ENCODE peak calls at places on chromosomes 16 and 17, in ten cellular contexts. D is Calu3, P is right lobe of liver, X is astrocyte, M is fibroblast of pulmonary artery, A is endothelial cell, Q is HFF-Myc, N is neural progenitor cell, S is hepatocyte, H is GM10248. C is an unnamed sample.

GRCh38 chr17:29292992-29293889 is 707 bp downstream of the NUFIP2 start:
- DNase-seq in A (peak), X (peak), N (peak), S (peak), M (peak), P (peak), Q (no peak), D (peak), H (peak), C (peak)

GRCh38 chr16:15418206-15418605 is 16.2 kb upstream of the BMERB1 start:
- DNase-seq in A (no peak), P (no peak), Q (no peak), N (no peak), X (no peak), M (no peak), D (no peak), S (no peak), H (no peak), C (no peak)

GRCh38 chr17:57553991-57554825 is 190.9 kb downstream of the CCDC182 start:
- DNase-seq in X (peak), P (no peak), M (peak), N (peak), D (no peak), H (no peak), S (peak), Q (no peak), A (peak), C (no peak)

GRCh38 chr16:85402910-85403692 is 210.0 kb upstream of the GSE1 start:
- DNase-seq in N (no peak), A (peak), X (peak), Q (no peak), S (no peak), D (peak), M (peak), H (no peak), P (peak), C (peak)

GRCh38 chr17:16407911-16408588 is 7.3 kb upstream of the TRPV2 start:
- DNase-seq in D (peak), H (peak), X (peak), S (peak), N (peak), A (no peak), P (peak), M (peak), Q (no peak), C (no peak)

GRCh38 chr17:59366773-59367656 is 35.6 kb downstream of the YPEL2 start:
- DNase-seq in S (peak), P (peak), D (peak), N (no peak), H (no peak), X (peak), A (no peak), Q (no peak), M (peak), C (no peak)

GRCh38 chr16:28880955-28881354 is 2.7 kb downstream of the ATP2A1 start:
- DNase-seq in S (no peak), Q (no peak), H (no peak), P (no peak), X (no peak), D (no peak), A (no peak), N (no peak), M (no peak), C (no peak)

GRCh38 chr16:31436221-31437045 is 6.2 kb downstream of the ZNF843 start:
- DNase-seq in D (no peak), Q (no peak), S (no peak), A (no peak), X (no peak), M (no peak), N (no peak), H (no peak), P (no peak), C (no peak)

GRCh38 chr17:74369221-74369620 is 1.9 kb downstream of the GPR142 start:
- DNase-seq in A (no peak), H (peak), S (no peak), P (peak), Q (no peak), X (no peak), D (no peak), N (peak), M (no peak), C (peak)

GRCh38 chr16:48860341-48860740 is 250.4 kb upstream of the N4BP1 start:
- DNase-seq in P (no peak), D (no peak), Q (peak), M (no peak), H (no peak), A (no peak), N (no peak), X (no peak), S (no peak), C (no peak)

GRCh38 chr17:16074423-16074822 is 74.8 kb downstream of the TTC19 start:
- DNase-seq in S (no peak), Q (no peak), P (no peak), A (no peak), N (no peak), X (no peak), H (no peak), D (no peak), M (no peak), C (no peak)

GRCh38 chr17:74838275-74838674 is 21.4 kb downstream of the GRIN2C start:
- DNase-seq in S (no peak), M (no peak), X (no peak), D (no peak), P (no peak), Q (no peak), A (no peak), H (no peak), N (no peak), C (no peak)

GRCh38 chr17:20281860-20282259 is 185.5 kb downstream of the LGALS9B start:
- DNase-seq in X (no peak), D (no peak), N (no peak), S (no peak), Q (no peak), H (no peak), M (no peak), P (peak), A (no peak), C (peak)

GRCh38 chr16:87824016-87824990 is 45.0 kb downstream of the SLC7A5 start:
- DNase-seq in D (no peak), H (no peak), A (no peak), N (no peak), S (no peak), Q (no peak), P (no peak), X (no peak), M (no peak), C (no peak)

GRCh38 chr17:81342062-81342699 is 47.1 kb upstream of the SLC38A10 start:
- DNase-seq in N (no peak), S (peak), D (no peak), H (no peak), X (peak), Q (no peak), M (peak), P (no peak), A (no peak), C (no peak)

GRCh38 chr17:50817838-50818237 is 17.5 kb upstream of the WFIKKN2 start:
- DNase-seq in P (no peak), S (no peak), D (peak), N (no peak), Q (no peak), A (no peak), X (peak), M (no peak), H (no peak), C (no peak)

GRCh38 chr16:78189121-78189520 is 89.7 kb downstream of the WWOX start:
- DNase-seq in N (no peak), H (no peak), M (no peak), P (no peak), X (no peak), D (no peak), Q (no peak), A (no peak), S (no peak), C (no peak)

GRCh38 chr16:46690281-46691178 is 1.1 kb downstream of the ORC6 start:
- DNase-seq in X (peak), P (peak), D (peak), A (peak), Q (no peak), H (no peak), M (peak), S (peak), N (peak), C (no peak)

GRCh38 chr17:79852748-79853147 is 13.5 kb upstream of the CBX4 start:
- DNase-seq in H (no peak), D (peak), Q (no peak), X (peak), N (no peak), S (no peak), A (no peak), M (no peak), P (no peak), C (no peak)

GRCh38 chr17:75267403-75268232 is 3.4 kb downstream of the MIF4GD start:
- DNase-seq in M (no peak), N (peak), P (no peak), S (peak), A (peak), H (no peak), X (no peak), D (peak), Q (no peak), C (no peak)

GRCh38 chr17:80160536-80160935 is 9.3 kb upstream of the CARD14 start:
- DNase-seq in M (no peak), P (no peak), Q (no peak), N (no peak), A (no peak), X (no peak), D (no peak), S (no peak), H (no peak), C (no peak)

GRCh38 chr17:12853921-12854320 is 64.6 kb downstream of the ARHGAP44 start:
- DNase-seq in P (no peak), M (no peak), Q (no peak), D (no peak), S (no peak), H (no peak), A (no peak), X (no peak), N (no peak), C (no peak)

GRCh38 chr17:47987240-47987835 is 16.4 kb downstream of the CDK5RAP3 start:
- DNase-seq in D (no peak), N (peak), Q (no peak), S (peak), M (no peak), P (no peak), X (peak), H (no peak), A (no peak), C (no peak)

GRCh38 chr17:31696184-31696602 is 162.9 kb downstream of the COPRS start:
- DNase-seq in Q (peak), X (peak), M (peak), S (peak), A (no peak), N (peak), D (no peak), P (peak), H (no peak), C (no peak)

DNA sequence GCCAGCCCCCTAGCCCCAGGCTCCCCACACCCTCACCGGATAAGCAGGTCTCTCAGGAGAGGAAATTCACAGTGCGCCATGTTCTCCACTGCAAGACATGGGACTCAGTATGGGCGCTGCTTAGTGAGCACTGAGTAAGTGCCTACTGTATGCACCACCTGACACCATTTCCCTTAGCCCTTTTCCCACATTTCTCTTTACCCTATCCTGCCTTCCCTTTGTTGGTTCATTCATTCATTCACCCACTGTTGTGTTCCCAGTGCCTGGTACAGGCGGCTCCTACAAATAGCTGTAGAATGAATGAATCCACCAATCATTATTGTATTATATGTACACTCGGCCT is 10.1 kb downstream of the SEPTIN12 start:
- DNase-seq in A (no peak), X (no peak), Q (no peak), S (no peak), H (no peak), N (no peak), M (no peak), D (no peak), P (no peak), C (no peak)
- TF ChIP-seq CTCF in A (no peak), X (no peak), Q (no peak), S (no peak), H (no peak), N (no peak), M (no peak), D (no peak), P (no peak), C (no peak)

GRCh38 chr16:536746-537145 is 9.2 kb downstream of the CAPN15 start:
- DNase-seq in S (no peak), D (no peak), M (no peak), H (no peak), N (no peak), A (no peak), P (no peak), Q (no peak), X (no peak), C (no peak)

GRCh38 chr16:543301-544164 is 16.0 kb downstream of the CAPN15 start:
- DNase-seq in P (peak), M (no peak), N (no peak), S (peak), X (no peak), A (no peak), H (no peak), Q (no peak), D (no peak), C (no peak)

GRCh38 chr16:537415-538335 is 10.2 kb downstream of the CAPN15 start:
- DNase-seq in H (no peak), A (no peak), Q (no peak), M (no peak), P (no peak), N (no peak), S (no peak), X (no peak), D (no peak), C (no peak)

GRCh38 chr16:540645-541340 is 13.3 kb downstream of the CAPN15 start:
- DNase-seq in M (no peak), H (no peak), S (no peak), N (no peak), D (no peak), Q (no peak), X (no peak), A (no peak), P (no peak), C (no peak)

DNA sequence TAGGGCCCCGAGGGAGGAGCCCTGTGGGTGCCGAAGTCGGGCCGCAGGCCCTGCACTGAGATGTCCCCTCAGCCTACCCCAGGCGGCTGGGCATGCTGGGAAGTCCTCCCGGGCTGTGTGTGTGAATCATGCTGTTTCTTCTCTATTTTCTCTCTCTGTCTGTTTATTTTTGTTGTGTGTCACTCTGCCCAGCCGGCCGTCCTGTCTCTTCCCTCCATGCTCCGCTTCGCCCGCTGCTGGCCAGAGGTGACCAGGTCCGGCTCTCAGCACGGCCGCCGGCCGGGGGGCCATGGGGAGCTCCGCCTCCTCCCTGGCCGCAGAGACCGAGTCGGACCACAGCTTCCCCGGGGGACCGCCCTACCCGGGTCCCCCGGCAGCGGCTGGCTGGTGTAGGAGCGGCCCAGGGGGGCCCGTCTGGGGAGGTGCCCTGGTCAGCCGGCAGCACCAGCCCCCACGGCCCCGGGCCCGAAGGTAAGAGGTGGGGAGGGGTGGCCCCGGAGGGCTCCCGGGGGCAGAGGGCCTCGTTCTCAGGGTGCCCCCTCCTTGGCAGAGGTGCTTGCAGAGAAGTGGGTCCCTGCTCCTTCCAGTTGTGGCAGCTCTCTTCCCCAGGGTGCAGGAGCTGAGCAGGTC is 12.5 kb downstream of the CAPN15 start:
- DNase-seq in N (no peak), P (no peak), M (no peak), X (peak), D (no peak), S (no peak), Q (no peak), A (no peak), H (no peak), C (no peak)
- TF ChIP-seq CTCF in N (no peak), P (no peak), M (no peak), X (no peak), D (no peak), S (no peak), Q (no peak), A (no peak), H (no peak), C (no peak)

DNA sequence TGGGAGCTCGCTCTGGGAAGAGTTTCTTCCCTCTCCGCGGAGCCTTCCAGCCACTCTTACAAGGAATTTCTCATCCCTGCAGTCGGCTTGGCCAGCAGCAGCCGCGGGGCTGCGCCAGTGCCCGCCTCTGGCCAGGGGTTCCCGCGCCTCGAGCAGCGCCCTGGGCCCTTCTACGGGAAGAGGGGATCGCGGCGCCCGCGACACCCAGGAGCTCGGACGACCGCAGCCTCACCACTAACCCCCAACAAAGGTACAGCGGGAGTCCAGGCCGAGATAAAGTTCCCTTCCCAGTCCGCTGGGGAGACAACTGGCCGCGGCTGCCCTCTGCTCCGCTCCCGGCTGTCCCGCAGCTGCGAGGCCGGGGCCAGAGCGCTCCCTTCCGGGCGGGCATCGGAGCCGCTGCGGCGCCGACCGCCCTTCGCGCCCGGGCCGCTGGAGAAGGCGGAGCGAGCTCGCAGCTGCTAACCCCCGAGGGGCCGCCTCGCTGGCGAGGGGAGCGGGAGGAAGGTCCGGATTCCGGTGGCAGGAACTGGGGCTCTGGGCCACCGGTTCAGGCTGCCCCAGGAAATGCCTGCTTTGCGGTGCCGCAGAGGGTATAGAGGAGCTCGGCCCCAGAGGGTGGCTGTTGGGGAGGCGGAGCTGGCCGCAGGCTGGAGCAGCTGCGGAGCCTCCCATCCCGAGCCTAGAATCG is 3.6 kb upstream of the HS3ST3B1 start:
- DNase-seq in X (no peak), A (peak), M (peak), P (peak), Q (no peak), H (no peak), S (peak), D (peak), N (peak), C (no peak)
- TF ChIP-seq CTCF in X (no peak), A (no peak), M (no peak), P (peak), Q (peak), H (no peak), S (peak), D (no peak), N (peak), C (peak)

GRCh38 chr17:7173687-7174602 is 5.2 kb downstream of the ASGR1 start:
- DNase-seq in X (peak), A (peak), P (peak), D (no peak), S (peak), M (no peak), N (peak), H (peak), Q (no peak), C (peak)
- TF ChIP-seq CTCF in X (no peak), A (no peak), P (no peak), D (no peak), S (peak), M (no peak), N (peak), H (peak), Q (no peak), C (peak)